ENCODE peak calls at places on chromosomes 5 and 9, in nine cellular contexts. O is kidney, F is OCI-LY7, T is neural progenitor cell, R is PC-9, Q is tibial artery, L is PC-3, K is heart left ventricle, S is Peyer's patch. N is an unnamed sample. For H3K4me1, the result is how much of the 10 kb centered on the place peaks cover.

GRCh38 chr5:109823597-109823996 is 133.9 kb downstream of the MAN2A1 start:
- DNase-seq in O (no peak), F (no peak), T (no peak), R (peak), Q (no peak), L (peak), K (no peak), S (no peak), N (no peak)

GRCh38 chr9:133237271-133237731 is 28.3 kb upstream of the OBP2B start:
- DNase-seq in O (peak), F (no peak), T (no peak), R (no peak), Q (no peak), L (no peak), K (no peak), S (no peak), N (peak)

GRCh38 chr9:74570879-74571512 is 73.9 kb downstream of the RORB start:
- DNase-seq in O (no peak), F (peak), T (peak), R (no peak), Q (no peak), L (peak), K (no peak), S (no peak), N (peak)

GRCh38 chr9:33466565-33467495 is 6.9 kb downstream of the NOL6 start:
- DNase-seq in O (peak), F (peak), T (peak), R (peak), Q (peak), L (peak), K (peak), S (peak), N (peak)

GRCh38 chr5:134184155-134185135 is 7.7 kb upstream of the SKP1 start:
- DNase-seq in O (peak), F (peak), T (peak), R (peak), Q (peak), L (peak), K (peak), S (peak), N (peak)

GRCh38 chr9:7770102-7770501 is 29.5 kb downstream of the DMAC1 start:
- DNase-seq in O (no peak), F (no peak), T (no peak), R (no peak), Q (no peak), L (no peak), K (no peak), S (no peak), N (no peak)

GRCh38 chr5:179759961-179760541 is 27.4 kb downstream of the MAML1 start:
- DNase-seq in O (no peak), F (no peak), T (no peak), R (no peak), Q (no peak), L (no peak), K (no peak), S (peak), N (no peak)

GRCh38 chr9:131678499-131679111 is 61.3 kb downstream of the RAPGEF1 start:
- DNase-seq in O (peak), F (peak), T (peak), R (peak), Q (peak), L (peak), K (peak), S (no peak), N (peak)

GRCh38 chr5:167049043-167049663 is 1242.3 kb upstream of the WWC1 start:
- DNase-seq in O (no peak), F (peak), T (peak), R (no peak), Q (no peak), L (peak), K (peak), S (no peak), N (peak)

GRCh38 chr5:39202594-39203290 is 16.6 kb downstream of the FYB1 start:
- DNase-seq in O (no peak), F (no peak), T (no peak), R (no peak), Q (no peak), L (no peak), K (no peak), S (no peak), N (no peak)

GRCh38 chr5:139215176-139215975 is 17.2 kb upstream of the SIL1 start:
- DNase-seq in O (no peak), F (no peak), T (no peak), R (no peak), Q (no peak), L (no peak), K (no peak), S (no peak), N (peak)

GRCh38 chr9:35518212-35518917 is 28.5 kb downstream of the RUSC2 start:
- DNase-seq in O (no peak), F (no peak), T (peak), R (peak), Q (no peak), L (peak), K (no peak), S (no peak), N (peak)

GRCh38 chr9:122056484-122056883 is 36.6 kb downstream of the TTLL11 start:
- DNase-seq in O (no peak), F (no peak), T (peak), R (no peak), Q (no peak), L (peak), K (no peak), S (no peak), N (peak)

GRCh38 chr5:154972476-154973080 is 31.7 kb downstream of the MRPL22 start:
- DNase-seq in O (no peak), F (peak), T (peak), R (no peak), Q (no peak), L (peak), K (peak), S (no peak), N (peak)

GRCh38 chr5:130578354-130578753 is 586.7 kb downstream of the HINT1 start:
- DNase-seq in O (no peak), F (no peak), T (no peak), R (no peak), Q (no peak), L (no peak), K (no peak), S (no peak), N (no peak)
- H3K27ac ChIP-seq in O (no peak), F (no peak), T (no peak), R (no peak), Q (no peak), L (no peak), K (no peak), S (no peak), N (no peak)

GRCh38 chr5:112735702-112736101 is 2.0 kb upstream of the APC start:
- DNase-seq in O (no peak), F (no peak), T (no peak), R (peak), Q (no peak), L (peak), K (no peak), S (no peak), N (no peak)
- H3K4me1 ChIP-seq in O (under half), F (under half), T (under half), R (under half), Q (under half), L (half or more), K (under half), S (under half), N (under half)

GRCh38 chr9:116497081-116497480 is 190.0 kb upstream of the TRIM32 start:
- DNase-seq in O (no peak), F (no peak), T (no peak), R (no peak), Q (no peak), L (no peak), K (peak), S (no peak), N (peak)
- TF ChIP-seq CTCF in O (no peak), F (no peak), T (no peak), R (no peak), Q (no peak), L (no peak), K (no peak), S (no peak), N (peak)

DNA sequence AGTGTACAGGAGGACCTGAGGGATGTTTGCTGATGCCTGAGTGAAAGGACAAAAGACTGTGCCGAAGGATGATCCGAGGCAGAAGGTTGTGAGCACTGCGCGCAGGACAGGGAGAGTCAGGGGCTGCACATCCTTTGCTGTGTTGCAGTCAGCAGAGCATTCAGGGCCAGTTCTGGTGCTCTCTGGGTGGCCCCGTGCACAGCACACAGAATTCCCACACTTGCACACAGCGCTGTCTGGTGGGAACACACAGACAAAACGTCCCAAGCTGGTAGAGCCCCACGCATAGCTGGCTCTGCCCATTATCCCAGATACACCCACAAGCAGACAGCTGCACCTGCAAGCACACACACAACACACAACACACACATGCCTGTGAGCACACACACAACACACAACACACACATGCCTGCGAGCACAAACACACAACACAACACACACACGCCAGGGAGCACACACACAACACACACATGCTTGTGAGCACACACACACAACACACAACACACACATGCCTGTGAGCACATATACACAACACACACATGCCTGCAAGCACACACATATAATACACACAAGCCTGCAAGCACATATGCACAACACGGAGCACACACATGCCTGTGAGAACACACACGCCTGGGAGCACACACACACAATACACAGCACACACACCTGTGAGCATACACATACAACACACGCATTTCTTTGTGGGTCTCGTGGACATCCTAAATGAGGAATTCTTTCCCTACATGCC is 74.4 kb downstream of the FGF18 start:
- DNase-seq in O (no peak), F (no peak), T (no peak), R (no peak), Q (no peak), L (no peak), K (no peak), S (no peak), N (no peak)
- H3K27ac ChIP-seq in O (no peak), F (no peak), T (no peak), R (peak), Q (peak), L (peak), K (peak), S (no peak), N (peak)

DNA sequence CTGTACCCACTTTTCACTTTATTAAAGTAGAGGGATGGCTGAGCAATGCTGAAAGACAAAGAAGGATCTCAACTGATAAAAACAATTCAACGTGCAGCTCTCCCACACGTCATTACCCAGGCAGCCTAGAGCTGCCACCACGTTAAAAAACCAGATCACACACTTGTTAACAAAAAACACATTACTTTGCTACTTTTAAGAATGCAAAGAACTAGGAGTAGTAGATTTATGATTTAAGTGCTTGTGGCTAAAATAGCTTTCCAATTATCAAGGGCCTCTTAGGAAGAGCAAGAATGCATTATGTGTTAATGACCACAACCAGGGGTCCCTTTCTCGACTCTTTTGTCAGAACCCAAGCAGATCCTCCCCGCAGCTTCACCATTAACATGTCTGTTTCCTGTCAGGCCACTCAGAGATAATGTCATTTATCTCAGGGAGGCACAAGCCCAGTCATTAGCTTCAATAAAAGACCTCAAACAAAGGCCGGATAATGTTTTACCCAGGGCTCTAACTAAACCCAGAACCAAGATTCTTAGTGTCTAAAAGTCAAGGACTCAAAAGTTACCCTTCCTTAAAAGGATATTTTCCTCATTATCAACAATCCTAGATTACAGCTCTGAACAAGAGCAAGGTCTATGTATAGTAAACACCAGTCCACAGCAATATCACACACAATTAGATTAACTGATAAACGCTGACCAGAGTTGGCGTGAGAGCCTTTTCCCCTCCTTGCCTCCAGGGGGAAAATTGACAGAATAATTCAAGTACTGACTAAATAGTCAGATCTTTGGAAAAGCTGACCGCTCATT is 7.5 kb downstream of the ZNF608 start:
- DNase-seq in O (no peak), F (peak), T (peak), R (no peak), Q (no peak), L (no peak), K (no peak), S (no peak), N (no peak)
- H3K4me1 ChIP-seq in O (under half), F (half or more), T (half or more), R (under half), Q (under half), L (under half), K (half or more), S (under half), N (half or more)

DNA sequence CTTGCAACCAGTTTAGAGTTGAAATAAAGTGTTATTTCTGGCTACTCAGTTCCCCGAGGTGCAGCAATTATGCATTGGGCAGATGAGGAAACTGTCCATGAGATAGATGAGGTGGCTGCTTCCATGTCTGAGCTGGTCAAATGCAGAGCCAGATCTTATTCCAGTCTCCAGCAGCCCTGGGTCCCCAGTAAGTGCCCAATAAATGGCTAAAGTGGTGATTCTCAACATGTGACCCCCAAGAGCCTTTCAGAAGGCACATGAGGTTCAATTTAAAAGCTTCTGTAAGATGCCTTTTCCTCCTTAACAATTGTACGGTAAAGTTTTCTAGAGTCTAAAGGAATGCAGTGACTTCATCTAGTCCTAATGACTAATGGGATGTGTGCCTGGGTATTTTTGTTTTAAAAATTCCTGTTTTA is 17.5 kb downstream of the ATOX1 start:
- DNase-seq in O (no peak), F (no peak), T (no peak), R (no peak), Q (no peak), L (peak), K (no peak), S (no peak), N (peak)
- TF ChIP-seq CTCF in O (no peak), F (peak), T (no peak), R (peak), Q (no peak), L (peak), K (no peak), S (no peak), N (no peak)

N was measured in cardiac muscle cell.